ENCODE peak calls at places on chromosome 15, in six cellular contexts. One of them, this sample, is unnamed.

GRCh38 chr15:94455297-94455696 is 223.9 kb downstream of the MCTP2 start:
- DNase-seq in brain microvascular endothelial cell: no peak
- DNase-seq in fibroblast of mammary gland: no peak
- DNase-seq in fibroblast of lung: no peak
- DNase-seq in A549: no peak
- DNase-seq in GM12864: no peak
- DNase-seq in this sample: no peak

GRCh38 chr15:66294932-66295235 is 1.5 kb downstream of the DIS3L start:
- DNase-seq in GM12864: no peak
- DNase-seq in fibroblast of mammary gland: peak
- DNase-seq in A549: peak
- DNase-seq in fibroblast of lung: peak
- DNase-seq in brain microvascular endothelial cell: peak
- DNase-seq in this sample: no peak

GRCh38 chr15:85112997-85113396 is 131.3 kb downstream of the PDE8A start:
- DNase-seq in A549: no peak
- DNase-seq in fibroblast of lung: no peak
- DNase-seq in GM12864: no peak
- DNase-seq in brain microvascular endothelial cell: no peak
- DNase-seq in fibroblast of mammary gland: no peak
- DNase-seq in this sample: no peak

GRCh38 chr15:93852761-93853160 is 378.6 kb upstream of the MCTP2 start:
- DNase-seq in brain microvascular endothelial cell: no peak
- DNase-seq in fibroblast of lung: no peak
- DNase-seq in fibroblast of mammary gland: no peak
- DNase-seq in A549: no peak
- DNase-seq in GM12864: no peak
- DNase-seq in this sample: no peak

GRCh38 chr15:71254503-71254902 is 139.2 kb downstream of the THSD4 start:
- DNase-seq in A549: no peak
- DNase-seq in GM12864: no peak
- DNase-seq in fibroblast of lung: peak
- DNase-seq in fibroblast of mammary gland: no peak
- DNase-seq in brain microvascular endothelial cell: no peak
- DNase-seq in this sample: no peak

GRCh38 chr15:69939513-69940440 is 157.9 kb downstream of the TLE3 start:
- DNase-seq in GM12864: no peak
- DNase-seq in brain microvascular endothelial cell: no peak
- DNase-seq in fibroblast of lung: no peak
- DNase-seq in A549: no peak
- DNase-seq in fibroblast of mammary gland: no peak
- DNase-seq in this sample: no peak

GRCh38 chr15:80832676-80833075 is 53.5 kb downstream of the CEMIP start:
- DNase-seq in fibroblast of lung: no peak
- DNase-seq in brain microvascular endothelial cell: no peak
- DNase-seq in fibroblast of mammary gland: no peak
- DNase-seq in A549: no peak
- DNase-seq in GM12864: no peak
- DNase-seq in this sample: no peak

GRCh38 chr15:39300451-39301153 is 280.3 kb upstream of the THBS1 start:
- DNase-seq in A549: peak
- DNase-seq in GM12864: no peak
- DNase-seq in fibroblast of mammary gland: peak
- DNase-seq in brain microvascular endothelial cell: peak
- DNase-seq in fibroblast of lung: peak
- DNase-seq in this sample: no peak

GRCh38 chr15:78808550-78808949 is 2.7 kb downstream of the ADAMTS7 start:
- DNase-seq in fibroblast of mammary gland: peak
- DNase-seq in A549: peak
- DNase-seq in fibroblast of lung: peak
- DNase-seq in brain microvascular endothelial cell: peak
- DNase-seq in GM12864: peak
- DNase-seq in this sample: peak

GRCh38 chr15:85047271-85047948 is 65.8 kb downstream of the PDE8A start:
- DNase-seq in fibroblast of lung: peak
- DNase-seq in A549: peak
- DNase-seq in fibroblast of mammary gland: peak
- DNase-seq in brain microvascular endothelial cell: peak
- DNase-seq in GM12864: no peak
- DNase-seq in this sample: no peak

GRCh38 chr15:52383100-52383588 is 87.5 kb upstream of the MYO5C start:
- DNase-seq in fibroblast of mammary gland: no peak
- DNase-seq in fibroblast of lung: no peak
- DNase-seq in brain microvascular endothelial cell: no peak
- DNase-seq in A549: no peak
- DNase-seq in GM12864: peak
- DNase-seq in this sample: peak

DNA sequence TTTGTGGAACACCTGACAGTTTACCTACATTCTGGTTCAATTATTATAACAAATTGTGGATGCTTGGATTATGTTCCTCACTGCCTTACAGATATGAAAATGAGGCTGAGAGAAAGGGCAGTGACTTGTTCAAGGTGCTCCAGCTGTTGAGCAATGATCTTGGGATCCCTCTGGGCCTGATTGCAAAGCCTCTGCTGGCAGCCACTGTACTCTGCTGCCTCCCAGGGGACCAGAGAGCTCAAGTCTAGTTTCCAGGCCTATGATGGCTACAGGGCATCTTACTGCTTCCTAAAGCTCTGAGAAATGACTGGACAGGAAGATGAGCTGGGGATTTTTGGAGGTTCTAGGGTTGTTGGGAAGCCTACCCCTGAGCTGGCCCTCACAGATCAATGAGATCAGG is 2.3 kb upstream of the SHC4 start:
- DNase-seq in GM12864: no peak
- DNase-seq in fibroblast of mammary gland: peak
- DNase-seq in brain microvascular endothelial cell: peak
- DNase-seq in A549: peak
- DNase-seq in fibroblast of lung: peak
- DNase-seq in this sample: peak
- TF ChIP-seq CTCF in GM12864: peak
- TF ChIP-seq CTCF in fibroblast of mammary gland: peak
- TF ChIP-seq CTCF in brain microvascular endothelial cell: peak
- TF ChIP-seq CTCF in A549: peak
- TF ChIP-seq CTCF in fibroblast of lung: peak
- TF ChIP-seq CTCF in this sample: peak

GRCh38 chr15:33618300-33618699 is 307.5 kb downstream of the RYR3 start:
- DNase-seq in brain microvascular endothelial cell: no peak
- DNase-seq in fibroblast of mammary gland: peak
- DNase-seq in A549: no peak
- DNase-seq in fibroblast of lung: no peak
- DNase-seq in GM12864: no peak
- DNase-seq in this sample: no peak

GRCh38 chr15:33621156-33621555 is 310.4 kb downstream of the RYR3 start:
- DNase-seq in A549: no peak
- DNase-seq in fibroblast of mammary gland: peak
- DNase-seq in GM12864: no peak
- DNase-seq in fibroblast of lung: no peak
- DNase-seq in brain microvascular endothelial cell: no peak
- DNase-seq in this sample: no peak

DNA sequence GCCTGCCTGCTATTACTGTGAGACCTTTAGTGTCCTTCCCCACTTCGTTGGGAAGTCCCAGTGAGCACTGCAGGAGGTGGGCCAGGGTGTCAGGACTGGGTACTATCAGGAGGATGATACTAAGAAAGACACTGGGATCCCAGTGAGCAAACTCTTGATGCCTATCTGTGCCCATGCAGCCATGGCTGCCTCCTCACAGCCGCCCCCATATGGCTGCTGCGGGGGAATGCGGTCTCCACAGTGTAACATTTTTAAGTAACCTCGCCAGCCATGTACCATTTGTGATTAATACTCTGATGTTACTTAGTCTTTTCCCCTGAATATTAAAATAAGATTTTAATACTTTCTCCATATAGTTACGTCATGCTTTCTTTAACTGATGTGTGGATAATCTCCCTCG is 312.2 kb downstream of the RYR3 start:
- DNase-seq in A549: no peak
- DNase-seq in fibroblast of lung: no peak
- DNase-seq in brain microvascular endothelial cell: no peak
- DNase-seq in GM12864: no peak
- DNase-seq in fibroblast of mammary gland: no peak
- DNase-seq in this sample: no peak
- TF ChIP-seq CTCF in A549: no peak
- TF ChIP-seq CTCF in fibroblast of lung: no peak
- TF ChIP-seq CTCF in brain microvascular endothelial cell: peak
- TF ChIP-seq CTCF in GM12864: peak
- TF ChIP-seq CTCF in fibroblast of mammary gland: peak
- TF ChIP-seq CTCF in this sample: no peak

GRCh38 chr15:58222698-58223097 is 84.5 kb downstream of the AQP9 start:
- DNase-seq in fibroblast of mammary gland: peak
- DNase-seq in A549: no peak
- DNase-seq in fibroblast of lung: no peak
- DNase-seq in GM12864: no peak
- DNase-seq in brain microvascular endothelial cell: no peak
- DNase-seq in this sample: no peak
- TF ChIP-seq CTCF in fibroblast of mammary gland: peak
- TF ChIP-seq CTCF in A549: no peak
- TF ChIP-seq CTCF in fibroblast of lung: no peak
- TF ChIP-seq CTCF in GM12864: no peak
- TF ChIP-seq CTCF in brain microvascular endothelial cell: peak
- TF ChIP-seq CTCF in this sample: no peak

GRCh38 chr15:48459571-48460461 is 128.6 kb downstream of the DUT start:
- DNase-seq in brain microvascular endothelial cell: peak
- DNase-seq in fibroblast of lung: peak
- DNase-seq in A549: no peak
- DNase-seq in fibroblast of mammary gland: peak
- DNase-seq in GM12864: no peak
- DNase-seq in this sample: no peak
- TF ChIP-seq CTCF in brain microvascular endothelial cell: no peak
- TF ChIP-seq CTCF in fibroblast of lung: peak
- TF ChIP-seq CTCF in A549: no peak
- TF ChIP-seq CTCF in fibroblast of mammary gland: peak
- TF ChIP-seq CTCF in GM12864: no peak
- TF ChIP-seq CTCF in this sample: no peak